ENCODE peak calls at places on chromosome 9, in four cellular contexts. One of them, this sample, is unnamed.

GRCh38 chr9:98118640-98119601 is at the start of gene TRIM14:
- DNase-seq in dorsolateral prefrontal cortex: no peak
- DNase-seq in cardiac muscle cell: peak; percentile 72
- DNase-seq in astrocyte of the spinal cord: peak; percentile 43
- DNase-seq in this sample: peak; percentile 19

GRCh38 chr9:113503613-113504230 is 40.2 kb downstream of the RGS3 start:
- DNase-seq in dorsolateral prefrontal cortex: no peak
- DNase-seq in cardiac muscle cell: peak; percentile 73
- DNase-seq in astrocyte of the spinal cord: no peak
- DNase-seq in this sample: no peak

GRCh38 chr9:130539473-130540223 is 39.7 kb upstream of the FUBP3 start:
- DNase-seq in dorsolateral prefrontal cortex: no peak
- DNase-seq in cardiac muscle cell: peak; percentile 84
- DNase-seq in astrocyte of the spinal cord: peak; percentile 46
- DNase-seq in this sample: peak; percentile 87

GRCh38 chr9:74322661-74323314 is 174.3 kb upstream of the RORB start:
- DNase-seq in dorsolateral prefrontal cortex: no peak
- DNase-seq in cardiac muscle cell: no peak
- DNase-seq in astrocyte of the spinal cord: no peak
- DNase-seq in this sample: no peak

GRCh38 chr9:107751522-107752235 is 262.1 kb upstream of the KLF4 start:
- DNase-seq in dorsolateral prefrontal cortex: no peak
- DNase-seq in cardiac muscle cell: peak; percentile 34
- DNase-seq in astrocyte of the spinal cord: peak; percentile 78
- DNase-seq in this sample: peak; percentile 82

GRCh38 chr9:109894921-109895758 is 115.1 kb downstream of the PALM2AKAP2 start:
- DNase-seq in dorsolateral prefrontal cortex: no peak
- DNase-seq in cardiac muscle cell: peak; percentile 13
- DNase-seq in astrocyte of the spinal cord: peak; percentile 81
- DNase-seq in this sample: no peak

GRCh38 chr9:16248816-16249215 is 621.7 kb downstream of the BNC2 start:
- DNase-seq in dorsolateral prefrontal cortex: no peak
- DNase-seq in cardiac muscle cell: no peak
- DNase-seq in astrocyte of the spinal cord: no peak
- DNase-seq in this sample: no peak

GRCh38 chr9:94805585-94805984 is 79.1 kb downstream of the AOPEP start:
- DNase-seq in dorsolateral prefrontal cortex: no peak
- DNase-seq in cardiac muscle cell: peak; percentile 88
- DNase-seq in astrocyte of the spinal cord: peak; percentile 87
- DNase-seq in this sample: peak; percentile 92

GRCh38 chr9:106596984-106597383 is 266.0 kb upstream of the ZNF462 start:
- DNase-seq in dorsolateral prefrontal cortex: no peak
- DNase-seq in cardiac muscle cell: no peak
- DNase-seq in astrocyte of the spinal cord: peak; percentile 29
- DNase-seq in this sample: no peak

GRCh38 chr9:27176971-27177370 is 67.9 kb downstream of the TEK start:
- DNase-seq in dorsolateral prefrontal cortex: no peak
- DNase-seq in cardiac muscle cell: no peak
- DNase-seq in astrocyte of the spinal cord: no peak
- DNase-seq in this sample: no peak

GRCh38 chr9:96031366-96031824 is 155.9 kb downstream of the ERCC6L2 start:
- DNase-seq in dorsolateral prefrontal cortex: peak; percentile 79
- DNase-seq in cardiac muscle cell: peak; percentile 47
- DNase-seq in astrocyte of the spinal cord: no peak
- DNase-seq in this sample: peak; percentile 28

GRCh38 chr9:136133191-136133958 is 14.7 kb upstream of the TMEM250 start:
- DNase-seq in dorsolateral prefrontal cortex: peak; percentile 47
- DNase-seq in cardiac muscle cell: peak; percentile 39
- DNase-seq in astrocyte of the spinal cord: no peak
- DNase-seq in this sample: no peak

GRCh38 chr9:35717132-35717870 is 14.7 kb downstream of the TLN1 start:
- DNase-seq in dorsolateral prefrontal cortex: no peak
- DNase-seq in cardiac muscle cell: no peak
- DNase-seq in astrocyte of the spinal cord: no peak
- DNase-seq in this sample: no peak

GRCh38 chr9:124284940-124285441 is 27.2 kb downstream of the NEK6 start:
- DNase-seq in dorsolateral prefrontal cortex: peak; percentile 10
- DNase-seq in cardiac muscle cell: peak; percentile 64
- DNase-seq in astrocyte of the spinal cord: peak; percentile 67
- DNase-seq in this sample: peak; percentile 88

GRCh38 chr9:89021154-89021803 is 30.0 kb downstream of the S1PR3 start:
- DNase-seq in dorsolateral prefrontal cortex: no peak
- DNase-seq in cardiac muscle cell: peak; percentile 88
- DNase-seq in astrocyte of the spinal cord: peak; percentile 85
- DNase-seq in this sample: peak; percentile 91

GRCh38 chr9:28688172-28688571 is 1114.9 kb upstream of the C9orf72 start:
- DNase-seq in dorsolateral prefrontal cortex: no peak
- DNase-seq in cardiac muscle cell: no peak
- DNase-seq in astrocyte of the spinal cord: no peak
- DNase-seq in this sample: no peak

GRCh38 chr9:127022913-127023665 is 99.3 kb downstream of the ANGPTL2 start:
- DNase-seq in dorsolateral prefrontal cortex: no peak
- DNase-seq in cardiac muscle cell: peak; percentile 17
- DNase-seq in astrocyte of the spinal cord: no peak
- DNase-seq in this sample: peak; percentile 53

GRCh38 chr9:33139421-33140228 is 27.5 kb downstream of the B4GALT1 start:
- DNase-seq in dorsolateral prefrontal cortex: peak; percentile 85
- DNase-seq in cardiac muscle cell: peak; percentile 98
- DNase-seq in astrocyte of the spinal cord: peak; percentile 97
- DNase-seq in this sample: peak; percentile 95

GRCh38 chr9:114047717-114048116 is 30.4 kb downstream of the AMBP start:
- DNase-seq in dorsolateral prefrontal cortex: no peak
- DNase-seq in cardiac muscle cell: peak; percentile 10
- DNase-seq in astrocyte of the spinal cord: no peak
- DNase-seq in this sample: peak; percentile 10

GRCh38 chr9:115015018-115015635 is 84.7 kb upstream of the TNFSF8 start:
- DNase-seq in dorsolateral prefrontal cortex: no peak
- DNase-seq in cardiac muscle cell: peak; percentile 84
- DNase-seq in astrocyte of the spinal cord: peak; percentile 54
- DNase-seq in this sample: peak; percentile 77

GRCh38 chr9:447230-448025 is 232.8 kb downstream of the DOCK8 start:
- DNase-seq in dorsolateral prefrontal cortex: no peak
- DNase-seq in cardiac muscle cell: peak; percentile 32
- DNase-seq in astrocyte of the spinal cord: peak; percentile 81
- DNase-seq in this sample: peak; percentile 55

GRCh38 chr9:79660615-79661014 is 88.8 kb downstream of the TLE4 start:
- DNase-seq in dorsolateral prefrontal cortex: peak; percentile 62
- DNase-seq in cardiac muscle cell: no peak
- DNase-seq in astrocyte of the spinal cord: no peak
- DNase-seq in this sample: no peak

GRCh38 chr9:116860509-116861120 is 173.5 kb downstream of the TRIM32 start:
- DNase-seq in dorsolateral prefrontal cortex: peak; percentile 60
- DNase-seq in cardiac muscle cell: peak; percentile 77
- DNase-seq in astrocyte of the spinal cord: peak; percentile 39
- DNase-seq in this sample: peak; percentile 66

GRCh38 chr9:137113385-137114159 is 961 bp downstream of the DPP7 start:
- DNase-seq in dorsolateral prefrontal cortex: no peak
- DNase-seq in cardiac muscle cell: peak; percentile 22
- DNase-seq in astrocyte of the spinal cord: no peak
- DNase-seq in this sample: peak; percentile 12

GRCh38 chr9:83034587-83034986 is 28.4 kb downstream of the RASEF start:
- DNase-seq in dorsolateral prefrontal cortex: no peak
- DNase-seq in cardiac muscle cell: no peak
- DNase-seq in astrocyte of the spinal cord: peak; percentile 77
- DNase-seq in this sample: no peak

GRCh38 chr9:21796768-21797167 is 5.7 kb upstream of the MTAP start:
- DNase-seq in dorsolateral prefrontal cortex: no peak
- DNase-seq in cardiac muscle cell: peak; percentile 28
- DNase-seq in astrocyte of the spinal cord: no peak
- DNase-seq in this sample: peak; percentile 47

GRCh38 chr9:4805519-4805918 is 12.8 kb downstream of the RCL1 start:
- DNase-seq in dorsolateral prefrontal cortex: no peak
- DNase-seq in cardiac muscle cell: no peak
- DNase-seq in astrocyte of the spinal cord: no peak
- DNase-seq in this sample: no peak

GRCh38 chr9:109248133-109248581 is 72.7 kb downstream of the EPB41L4B start:
- DNase-seq in dorsolateral prefrontal cortex: no peak
- DNase-seq in cardiac muscle cell: peak; percentile 30
- DNase-seq in astrocyte of the spinal cord: no peak
- DNase-seq in this sample: peak; percentile 11

GRCh38 chr9:94649100-94649855 is 10.0 kb upstream of the FBP1 start:
- DNase-seq in dorsolateral prefrontal cortex: no peak
- DNase-seq in cardiac muscle cell: peak; percentile 44
- DNase-seq in astrocyte of the spinal cord: peak; percentile 42
- DNase-seq in this sample: peak; percentile 96

GRCh38 chr9:95073918-95074317 is 243.6 kb downstream of the FANCC start:
- DNase-seq in dorsolateral prefrontal cortex: no peak
- DNase-seq in cardiac muscle cell: no peak
- DNase-seq in astrocyte of the spinal cord: no peak
- DNase-seq in this sample: no peak

GRCh38 chr9:109568089-109568488 is 70.0 kb upstream of the PTPN3 start:
- DNase-seq in dorsolateral prefrontal cortex: no peak
- DNase-seq in cardiac muscle cell: no peak
- DNase-seq in astrocyte of the spinal cord: no peak
- DNase-seq in this sample: no peak

DNA sequence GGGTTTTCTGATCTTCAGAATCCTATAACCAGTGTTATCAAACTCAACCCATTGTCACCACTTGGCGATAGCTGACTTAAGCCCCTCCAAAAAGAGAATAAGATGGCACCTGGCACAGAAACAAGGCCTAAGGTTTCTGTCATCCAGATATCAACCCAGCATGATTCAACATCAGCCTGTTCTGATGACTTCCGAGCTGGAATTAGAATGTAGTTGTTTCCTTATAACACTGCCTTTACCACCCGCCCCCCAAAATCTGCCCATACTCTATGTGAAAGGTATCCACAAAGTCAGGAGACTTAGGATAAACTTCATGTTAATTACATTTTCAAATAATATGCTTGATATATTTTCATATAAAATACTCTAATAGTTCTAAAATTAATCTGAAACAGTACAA is 5.2 kb downstream of the KLF9 start:
- DNase-seq in dorsolateral prefrontal cortex: no peak
- DNase-seq in cardiac muscle cell: peak; percentile 38
- DNase-seq in astrocyte of the spinal cord: no peak
- DNase-seq in this sample: peak; percentile 51
- H3K4me3 ChIP-seq in dorsolateral prefrontal cortex: no peak overlapping the region
- H3K4me3 ChIP-seq in cardiac muscle cell: no peak overlapping the region
- H3K4me3 ChIP-seq in astrocyte of the spinal cord: no peak overlapping the region
- H3K4me3 ChIP-seq in this sample: peak overlapping the region; percentile 95

GRCh38 chr9:101445353-101446029 is 9.9 kb upstream of the ALDOB start:
- DNase-seq in dorsolateral prefrontal cortex: no peak
- DNase-seq in cardiac muscle cell: peak; percentile 55
- DNase-seq in astrocyte of the spinal cord: peak; percentile 20
- DNase-seq in this sample: peak; percentile 33
- TF ChIP-seq CTCF in dorsolateral prefrontal cortex: no peak
- TF ChIP-seq CTCF in cardiac muscle cell: no peak
- TF ChIP-seq CTCF in astrocyte of the spinal cord: no peak
- TF ChIP-seq CTCF in this sample: no peak

GRCh38 chr9:86945868-86946711 is 1.2 kb downstream of the GAS1 start:
- DNase-seq in dorsolateral prefrontal cortex: peak; percentile 64
- DNase-seq in cardiac muscle cell: peak; percentile 80
- DNase-seq in astrocyte of the spinal cord: peak; percentile 65
- DNase-seq in this sample: peak; percentile 71
- H3K4me3 ChIP-seq in dorsolateral prefrontal cortex: peak overlapping the region; percentile 72
- H3K4me3 ChIP-seq in cardiac muscle cell: peak overlapping the region; percentile 84
- H3K4me3 ChIP-seq in astrocyte of the spinal cord: peak overlapping the region; percentile 70
- H3K4me3 ChIP-seq in this sample: peak overlapping the region; percentile 92

DNA sequence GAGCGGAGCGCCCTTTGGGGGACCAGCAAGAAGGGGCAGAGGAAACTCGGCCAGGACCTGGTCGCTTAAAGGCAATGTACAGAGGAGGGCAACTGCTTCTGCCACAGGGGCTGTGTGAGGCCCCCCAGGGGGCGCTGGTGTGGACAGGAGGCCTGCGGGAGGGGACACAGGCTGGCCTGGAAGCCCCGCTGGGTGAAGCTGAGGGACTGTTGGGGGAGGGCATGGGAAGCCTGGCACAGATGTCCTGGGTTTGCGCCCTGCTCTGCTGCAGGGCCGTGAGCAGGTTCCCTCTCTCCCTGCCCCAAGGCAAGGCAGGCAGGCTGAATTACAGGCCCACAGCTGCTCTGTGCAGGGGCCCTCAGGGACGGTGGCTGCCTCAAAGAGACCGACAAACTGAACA is 5.4 kb downstream of the MED22 start:
- DNase-seq in dorsolateral prefrontal cortex: no peak
- DNase-seq in cardiac muscle cell: no peak
- DNase-seq in astrocyte of the spinal cord: no peak
- DNase-seq in this sample: no peak
- TF ChIP-seq CTCF in dorsolateral prefrontal cortex: no peak
- TF ChIP-seq CTCF in cardiac muscle cell: no peak
- TF ChIP-seq CTCF in astrocyte of the spinal cord: peak; percentile 29
- TF ChIP-seq CTCF in this sample: no peak

GRCh38 chr9:7592321-7593319 is 207.0 kb downstream of the DMAC1 start:
- DNase-seq in dorsolateral prefrontal cortex: no peak
- DNase-seq in cardiac muscle cell: no peak
- DNase-seq in astrocyte of the spinal cord: no peak
- DNase-seq in this sample: no peak

GRCh38 chr9:7591501-7591900 is 208.1 kb downstream of the DMAC1 start:
- DNase-seq in dorsolateral prefrontal cortex: no peak
- DNase-seq in cardiac muscle cell: no peak
- DNase-seq in astrocyte of the spinal cord: no peak
- DNase-seq in this sample: no peak
- H3K4me3 ChIP-seq in dorsolateral prefrontal cortex: no peak overlapping the region
- H3K4me3 ChIP-seq in cardiac muscle cell: no peak overlapping the region
- H3K4me3 ChIP-seq in astrocyte of the spinal cord: no peak overlapping the region
- H3K4me3 ChIP-seq in this sample: no peak overlapping the region

DNA sequence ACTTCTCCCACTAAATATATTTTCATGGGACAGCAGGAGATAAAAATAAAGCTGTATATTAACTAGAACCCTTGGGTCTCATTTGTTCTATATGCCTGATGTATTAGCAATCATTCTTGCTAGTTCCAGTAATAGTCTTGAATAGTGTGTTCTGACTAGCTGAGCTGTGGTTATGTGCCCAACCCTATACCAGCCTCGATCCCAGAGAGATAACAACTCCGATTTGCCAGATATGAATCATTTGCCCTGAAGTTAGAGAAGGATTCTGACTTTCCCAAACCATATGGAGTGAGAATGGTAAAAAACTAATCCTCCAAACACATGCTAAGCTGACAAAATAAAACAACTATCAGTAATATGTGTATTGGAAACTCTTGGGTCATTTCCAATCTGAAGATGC is 64.8 kb downstream of the ALDH1A1 start:
- DNase-seq in dorsolateral prefrontal cortex: no peak
- DNase-seq in cardiac muscle cell: no peak
- DNase-seq in astrocyte of the spinal cord: no peak
- DNase-seq in this sample: no peak
- TF ChIP-seq CTCF in dorsolateral prefrontal cortex: no peak
- TF ChIP-seq CTCF in cardiac muscle cell: no peak
- TF ChIP-seq CTCF in astrocyte of the spinal cord: no peak
- TF ChIP-seq CTCF in this sample: no peak

GRCh38 chr9:77648458-77649108 is 461 bp upstream of the GNA14 start:
- DNase-seq in dorsolateral prefrontal cortex: no peak
- DNase-seq in cardiac muscle cell: peak; percentile 60
- DNase-seq in astrocyte of the spinal cord: peak; percentile 10
- DNase-seq in this sample: peak; percentile 36
- H3K4me3 ChIP-seq in dorsolateral prefrontal cortex: peak overlapping the region; percentile 58
- H3K4me3 ChIP-seq in cardiac muscle cell: peak overlapping the region; percentile 19
- H3K4me3 ChIP-seq in astrocyte of the spinal cord: peak overlapping the region; percentile 45
- H3K4me3 ChIP-seq in this sample: peak overlapping the region; percentile 61